ENCODE peak calls at places on chromosomes 16 and 17, in four cellular contexts. C is progenitor cell of endocrine pancreas, K is GM23338, V is tibial nerve. P is an unnamed sample.

GRCh38 chr16:51982715-51983680 is 563.9 kb downstream of the TOX3 start:
- DNase-seq in C (peak), K (peak), V (no peak), P (no peak)

GRCh38 chr16:11200523-11201063 is 55.4 kb downstream of the SOCS1 start:
- DNase-seq in C (no peak), K (no peak), V (no peak), P (no peak)

GRCh38 chr16:11405331-11406176 is 60.3 kb downstream of the RMI2 start:
- DNase-seq in C (no peak), K (peak), V (no peak), P (no peak)

GRCh38 chr16:74724820-74725549 is 24.3 kb upstream of the MLKL start:
- DNase-seq in C (no peak), K (no peak), V (no peak), P (no peak)

GRCh38 chr16:89210904-89211515 is 6.5 kb upstream of the ZNF778 start:
- DNase-seq in C (no peak), K (no peak), V (no peak), P (no peak)

GRCh38 chr16:86554917-86555762 is at the start of gene MTHFSD:
- DNase-seq in C (peak), K (peak), V (peak), P (peak)

GRCh38 chr17:81422776-81423697 is 27.8 kb downstream of the BAHCC1 start:
- DNase-seq in C (no peak), K (no peak), V (no peak), P (no peak)

GRCh38 chr16:78292726-78293380 is 193.4 kb downstream of the WWOX start:
- DNase-seq in C (no peak), K (no peak), V (no peak), P (no peak)

GRCh38 chr17:51580869-51581268 is 320.5 kb downstream of the UTP18 start:
- DNase-seq in C (no peak), K (no peak), V (no peak), P (no peak)

GRCh38 chr16:88339926-88340754 is 42.6 kb upstream of the ZNF469 start:
- DNase-seq in C (no peak), K (no peak), V (no peak), P (no peak)

GRCh38 chr16:16141784-16142396 is 81.4 kb downstream of the ABCC6 start:
- DNase-seq in C (no peak), K (no peak), V (no peak), P (no peak)

GRCh38 chr17:77076046-77076882 is 64.5 kb upstream of the SEC14L1 start:
- DNase-seq in C (no peak), K (no peak), V (no peak), P (no peak)

GRCh38 chr17:6361733-6362132 is 73.2 kb downstream of the AIPL1 start:
- DNase-seq in C (no peak), K (peak), V (no peak), P (no peak)

GRCh38 chr16:8819635-8820034 is 22.0 kb downstream of the PMM2 start:
- DNase-seq in C (no peak), K (no peak), V (no peak), P (no peak)

GRCh38 chr17:43018008-43018853 is 4.0 kb downstream of the VAT1 start:
- DNase-seq in C (no peak), K (peak), V (no peak), P (no peak)

GRCh38 chr16:55992551-55992950 is 117.4 kb upstream of the CES5A start:
- DNase-seq in C (no peak), K (no peak), V (no peak), P (no peak)

GRCh38 chr17:72771734-72772133 is 320.8 kb downstream of the SLC39A11 start:
- DNase-seq in C (no peak), K (peak), V (no peak), P (no peak)

GRCh38 chr16:90047714-90048346 is 28.6 kb upstream of the DBNDD1 start:
- DNase-seq in C (no peak), K (peak), V (no peak), P (no peak)

GRCh38 chr16:85569615-85570212 is 43.4 kb upstream of the GSE1 start:
- DNase-seq in C (no peak), K (peak), V (no peak), P (no peak)

GRCh38 chr17:4712526-4712925 is 2.1 kb downstream of the ARRB2 start:
- DNase-seq in C (no peak), K (no peak), V (no peak), P (no peak)

GRCh38 chr16:65648111-65648510 is 526.2 kb upstream of the CDH11 start:
- DNase-seq in C (no peak), K (no peak), V (no peak), P (no peak)

GRCh38 chr16:4200781-4201137 is 41.1 kb downstream of the SRL start:
- DNase-seq in C (no peak), K (no peak), V (no peak), P (no peak)

GRCh38 chr17:59631221-59631720 is 11.6 kb downstream of the CLTC start:
- DNase-seq in C (no peak), K (no peak), V (no peak), P (no peak)

GRCh38 chr17:59626756-59627155 is 7.1 kb downstream of the CLTC start:
- DNase-seq in C (no peak), K (no peak), V (no peak), P (no peak)

GRCh38 chr17:59627770-59628171 is 8.1 kb downstream of the CLTC start:
- DNase-seq in C (no peak), K (no peak), V (no peak), P (no peak)

GRCh38 chr17:59623151-59623550 is 3.5 kb downstream of the CLTC start:
- DNase-seq in C (no peak), K (no peak), V (no peak), P (no peak)

DNA sequence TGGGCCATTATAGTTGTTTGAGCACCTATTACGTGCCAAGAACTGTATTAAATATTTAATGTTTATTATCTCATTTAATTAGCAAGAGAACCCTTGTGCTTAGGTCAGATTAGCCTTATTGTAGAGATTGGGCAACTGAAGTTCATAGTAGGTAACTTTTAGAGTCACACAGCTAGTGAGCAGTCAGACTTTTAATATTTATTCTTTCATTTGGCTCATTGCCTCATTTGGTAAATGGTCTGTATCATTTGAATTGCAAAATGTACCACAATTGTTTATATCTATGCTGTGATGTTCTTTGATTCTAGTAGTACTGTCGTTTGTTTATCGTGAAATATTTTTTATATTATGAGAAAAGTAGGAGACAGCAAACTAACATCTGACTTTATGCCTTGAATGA is 7.6 kb downstream of the CLTC start:
- DNase-seq in C (no peak), K (no peak), V (no peak), P (no peak)
- TF ChIP-seq CTCF in C (no peak), K (no peak), V (no peak), P (no peak)

GRCh38 chr16:76882105-76882504 is 308.9 kb upstream of the MON1B start:
- DNase-seq in C (no peak), K (no peak), V (no peak), P (no peak)
- TF ChIP-seq CTCF in C (no peak), K (peak), V (no peak), P (no peak)

GRCh38 chr16:50776042-50776441 is 34.2 kb downstream of the CYLD start:
- DNase-seq in C (no peak), K (no peak), V (no peak), P (no peak)

GRCh38 chr16:50778284-50779163 is 36.6 kb downstream of the CYLD start:
- DNase-seq in C (no peak), K (no peak), V (no peak), P (no peak)

GRCh38 chr16:50781518-50781917 is 39.6 kb downstream of the CYLD start:
- DNase-seq in C (no peak), K (no peak), V (no peak), P (no peak)

GRCh38 chr16:50781043-50781442 is 39.2 kb downstream of the CYLD start:
- DNase-seq in C (no peak), K (peak), V (no peak), P (no peak)
- TF ChIP-seq CTCF in C (peak), K (peak), V (no peak), P (no peak)

DNA sequence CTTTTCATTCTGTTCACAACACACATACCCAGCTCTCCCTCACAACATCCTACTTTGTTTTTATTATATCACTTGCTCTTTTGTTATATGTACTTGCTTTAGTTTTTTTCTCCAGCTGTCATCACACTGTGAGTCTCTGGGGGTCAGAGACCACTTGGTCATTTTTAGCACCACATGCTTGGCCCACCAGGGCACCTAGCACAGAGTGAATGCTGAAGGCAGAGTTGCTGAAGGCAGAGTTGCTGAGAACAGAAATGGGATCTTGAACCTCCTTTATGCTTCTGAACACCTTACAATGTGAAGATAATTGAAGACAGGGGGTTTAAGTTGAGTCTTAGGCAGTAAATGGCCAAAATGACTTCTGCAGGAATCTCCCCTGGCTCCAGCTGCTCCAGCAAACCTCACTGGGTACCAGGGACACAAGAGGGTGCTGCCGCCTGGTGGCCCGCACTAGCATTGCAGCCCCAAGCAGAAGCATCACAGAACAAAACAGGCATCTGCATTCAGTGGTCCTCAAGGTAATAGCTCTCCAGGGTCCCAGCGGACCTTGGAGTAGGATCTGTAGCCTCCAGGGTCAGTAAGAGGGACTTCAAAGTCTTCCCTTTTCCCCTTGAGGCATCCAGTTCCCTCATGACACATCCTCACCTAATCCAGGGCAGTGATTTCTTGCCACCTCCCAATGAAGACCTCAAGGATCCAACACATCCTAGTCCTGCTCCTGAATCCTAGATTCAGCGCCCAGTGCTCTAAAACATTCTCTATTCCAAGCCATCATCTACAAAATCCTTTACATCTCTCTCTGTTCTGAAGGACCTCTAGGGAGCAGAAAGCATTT is 1972.6 kb downstream of the TP53TG3F start:
- DNase-seq in C (no peak), K (peak), V (no peak), P (no peak)
- TF ChIP-seq CTCF in C (no peak), K (peak), V (peak), P (peak)

DNA sequence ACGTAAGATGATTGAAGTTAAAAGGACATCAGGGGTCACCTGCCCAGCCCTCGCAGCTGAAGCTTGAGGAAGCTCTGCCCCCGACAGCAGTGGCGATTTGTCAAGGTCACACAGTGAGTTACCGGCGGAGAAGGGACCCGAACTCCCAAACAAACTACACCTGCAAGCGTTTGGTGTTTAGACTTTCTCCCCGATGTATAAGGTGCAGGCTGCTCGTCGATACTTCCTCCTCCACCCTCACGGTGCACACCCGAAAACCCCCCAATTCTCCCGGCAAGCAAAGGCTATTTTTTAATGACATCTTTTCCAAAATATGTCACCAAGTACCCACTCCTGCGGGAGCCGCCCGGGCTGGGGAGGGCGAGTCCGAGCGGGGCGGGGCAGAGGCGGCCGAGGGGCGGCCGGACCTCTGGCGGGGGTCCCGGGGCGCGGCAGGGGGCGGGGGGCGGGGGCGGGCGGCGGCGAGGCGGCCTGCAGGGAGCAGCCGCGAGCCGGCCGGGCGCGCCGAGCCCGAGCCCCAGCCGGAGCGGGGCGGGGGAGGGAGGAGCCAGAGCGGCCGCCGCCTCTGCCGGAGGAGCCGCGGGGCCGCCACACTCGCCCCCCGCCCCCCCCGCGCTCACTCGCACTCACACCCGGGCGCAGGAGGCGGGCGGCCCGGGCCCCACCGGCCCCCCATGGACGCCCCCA is at the start of gene THRA:
- DNase-seq in C (peak), K (peak), V (peak), P (peak)
- TF ChIP-seq CTCF in C (no peak), K (peak), V (no peak), P (no peak)

DNA sequence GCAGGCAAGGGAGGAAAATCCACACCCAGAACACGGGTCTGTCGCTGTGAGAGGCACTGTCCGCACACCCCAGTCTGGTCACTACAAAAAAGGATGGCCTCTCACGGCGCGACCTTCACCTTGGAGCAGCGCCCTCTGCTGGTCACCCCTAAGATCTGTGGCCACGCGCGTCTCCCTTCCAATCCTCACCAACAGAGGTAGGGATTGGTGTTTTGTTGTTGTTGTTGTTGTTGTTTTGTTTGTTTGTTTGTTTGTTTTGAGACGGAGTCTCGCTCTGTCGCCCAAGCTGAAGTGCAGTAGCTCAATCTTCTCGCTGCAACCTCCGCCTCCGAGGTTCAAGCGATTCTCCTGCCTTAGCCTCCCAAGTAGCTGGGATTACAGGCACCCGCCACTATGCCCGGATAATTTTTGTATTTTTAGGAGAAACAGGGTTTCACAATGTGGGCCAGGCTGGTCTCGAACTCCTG is 15.0 kb upstream of the C17orf58 start:
- DNase-seq in C (no peak), K (peak), V (no peak), P (no peak)
- TF ChIP-seq CTCF in C (peak), K (peak), V (peak), P (peak)

DNA sequence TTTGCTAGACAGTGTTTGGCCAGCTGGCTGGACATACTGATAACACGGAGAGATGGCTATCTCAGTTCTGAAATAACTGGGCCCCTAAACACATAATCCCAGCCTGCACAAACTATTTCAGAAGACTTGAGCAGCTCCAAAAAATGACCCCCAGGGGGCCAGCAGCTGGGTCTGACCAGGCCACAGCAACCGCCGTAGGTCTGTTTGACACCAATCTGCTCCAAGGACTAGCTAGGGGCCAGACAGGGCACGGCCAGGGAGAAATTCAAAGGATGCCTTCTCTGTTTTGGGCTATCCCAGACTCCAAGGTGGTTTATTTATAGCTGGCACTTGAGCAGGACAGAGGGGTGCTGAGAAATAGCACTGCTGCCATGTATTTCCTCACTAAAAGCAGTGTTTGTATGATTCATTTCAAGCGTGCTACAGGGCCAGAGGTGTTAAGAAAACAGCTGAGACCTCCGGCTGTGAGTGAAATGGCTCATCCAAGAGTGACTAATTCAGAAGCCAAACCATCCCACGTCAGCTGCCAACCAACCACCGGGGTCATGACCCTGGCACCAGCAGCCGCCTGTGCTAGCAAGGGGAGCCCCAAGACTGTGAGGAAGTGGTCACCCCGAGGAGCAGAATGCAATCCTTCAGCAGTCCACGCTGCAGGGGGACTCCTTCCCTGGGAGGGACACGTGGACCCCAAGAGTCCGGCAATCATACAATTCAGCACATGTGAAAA is 5.7 kb downstream of the GGA2 start:
- DNase-seq in C (no peak), K (peak), V (no peak), P (no peak)
- TF ChIP-seq CTCF in C (peak), K (no peak), V (no peak), P (no peak)

GRCh38 chr16:62208934-62209333 is 172.7 kb upstream of the CDH8 start:
- DNase-seq in C (no peak), K (no peak), V (no peak), P (no peak)

DNA sequence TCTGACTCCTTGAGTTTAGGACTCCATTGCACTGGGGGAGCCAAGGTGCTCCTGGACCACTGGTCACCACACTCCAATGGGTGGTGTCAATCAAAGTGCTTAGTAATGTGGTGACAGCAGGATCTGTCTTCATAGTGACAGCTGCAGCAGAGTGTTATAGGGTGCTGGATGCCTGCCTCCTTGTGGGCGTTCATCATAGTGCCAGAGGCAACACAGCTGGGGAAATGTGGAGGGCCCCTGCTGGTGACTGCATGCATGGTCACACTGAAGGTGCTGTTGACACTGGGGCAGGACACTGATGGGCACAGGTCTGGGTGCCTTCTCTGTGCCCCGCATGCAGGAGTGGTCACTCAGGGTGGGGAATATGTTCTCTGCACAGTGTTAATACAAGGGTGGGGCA is 177.5 kb upstream of the CDH8 start:
- DNase-seq in C (no peak), K (peak), V (no peak), P (no peak)
- TF ChIP-seq CTCF in C (peak), K (peak), V (no peak), P (peak)

GRCh38 chr17:36151891-36152638 is 24.4 kb downstream of the TBC1D3B start:
- DNase-seq in C (no peak), K (no peak), V (no peak), P (no peak)

GRCh38 chr17:36148559-36149295 is 27.7 kb downstream of the TBC1D3B start:
- DNase-seq in C (peak), K (peak), V (peak), P (peak)

GRCh38 chr17:36147601-36148000 is 28.8 kb downstream of the TBC1D3B start:
- DNase-seq in C (no peak), K (no peak), V (no peak), P (no peak)

GRCh38 chr17:36152639-36153120 is 23.8 kb downstream of the TBC1D3B start:
- DNase-seq in C (no peak), K (peak), V (no peak), P (no peak)

DNA sequence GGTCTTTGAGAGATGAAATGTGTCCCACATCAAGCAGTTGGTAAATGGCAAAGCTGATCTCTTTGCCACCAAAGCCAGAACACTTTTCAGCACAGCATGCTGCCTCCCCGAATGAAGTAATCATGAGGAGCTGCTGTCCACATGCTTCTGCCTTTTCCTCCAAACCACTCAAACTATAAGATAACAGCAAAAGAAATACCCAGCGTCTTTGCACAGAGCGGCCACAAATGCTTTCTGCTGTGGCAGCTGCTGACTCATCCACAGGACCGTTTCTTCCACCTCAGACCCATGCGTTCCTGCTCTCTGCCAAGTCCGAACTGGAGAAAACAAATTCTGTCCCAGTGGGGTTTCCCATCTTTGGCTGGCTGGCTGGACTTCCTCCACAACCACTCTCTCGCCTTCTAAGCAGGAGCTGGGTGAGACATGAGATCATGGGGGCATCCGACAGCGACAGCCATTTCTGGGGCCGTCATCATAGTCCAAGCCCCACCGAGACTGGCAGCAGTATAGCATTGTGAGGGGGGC is 27.1 kb downstream of the TBC1D3B start:
- DNase-seq in C (no peak), K (no peak), V (peak), P (no peak)
- TF ChIP-seq CTCF in C (no peak), K (no peak), V (no peak), P (no peak)

P was measured in mesothelial cell of epicardium.